ENCODE peak calls at places on chromosome 20, in eight cellular contexts. J, N, F, B, W, Q, X and Y are unnamed samples.

GRCh38 chr20:57908226-57908625 is 198.4 kb upstream of the PMEPA1 start:
- DNase-seq in J (no peak), N (no peak), F (no peak), B (no peak), W (no peak), Q (peak), X (no peak), Y (no peak)

GRCh38 chr20:4261333-4262284 is 246.3 kb upstream of the RNF24 start:
- DNase-seq in J (peak), N (peak), F (peak), B (no peak), W (no peak), Q (no peak), X (no peak), Y (no peak)

GRCh38 chr20:10474606-10475184 is 39.6 kb downstream of the SLX4IP start:
- DNase-seq in J (no peak), N (no peak), F (no peak), B (peak), W (peak), Q (peak), X (peak), Y (no peak)

GRCh38 chr20:9066196-9066595 is 2.7 kb upstream of the PLCB4 start:
- DNase-seq in J (no peak), N (no peak), F (no peak), B (no peak), W (no peak), Q (no peak), X (no peak), Y (no peak)

GRCh38 chr20:46122516-46123481 is 4.7 kb downstream of the CD40 start:
- DNase-seq in J (no peak), N (no peak), F (no peak), B (no peak), W (no peak), Q (no peak), X (no peak), Y (peak)

GRCh38 chr20:38883081-38883980 is 42.9 kb upstream of the FAM83D start:
- DNase-seq in J (peak), N (no peak), F (peak), B (no peak), W (peak), Q (no peak), X (no peak), Y (no peak)

GRCh38 chr20:56748476-56749377 is 119.6 kb downstream of the TFAP2C start:
- DNase-seq in J (no peak), N (peak), F (no peak), B (no peak), W (no peak), Q (no peak), X (no peak), Y (no peak)

GRCh38 chr20:63178445-63178818 is 37.5 kb downstream of the YTHDF1 start:
- DNase-seq in J (no peak), N (no peak), F (no peak), B (no peak), W (no peak), Q (no peak), X (no peak), Y (no peak)

GRCh38 chr20:23641936-23642751 is 4.4 kb upstream of the CST3 start:
- DNase-seq in J (peak), N (peak), F (peak), B (no peak), W (no peak), Q (peak), X (peak), Y (no peak)

DNA sequence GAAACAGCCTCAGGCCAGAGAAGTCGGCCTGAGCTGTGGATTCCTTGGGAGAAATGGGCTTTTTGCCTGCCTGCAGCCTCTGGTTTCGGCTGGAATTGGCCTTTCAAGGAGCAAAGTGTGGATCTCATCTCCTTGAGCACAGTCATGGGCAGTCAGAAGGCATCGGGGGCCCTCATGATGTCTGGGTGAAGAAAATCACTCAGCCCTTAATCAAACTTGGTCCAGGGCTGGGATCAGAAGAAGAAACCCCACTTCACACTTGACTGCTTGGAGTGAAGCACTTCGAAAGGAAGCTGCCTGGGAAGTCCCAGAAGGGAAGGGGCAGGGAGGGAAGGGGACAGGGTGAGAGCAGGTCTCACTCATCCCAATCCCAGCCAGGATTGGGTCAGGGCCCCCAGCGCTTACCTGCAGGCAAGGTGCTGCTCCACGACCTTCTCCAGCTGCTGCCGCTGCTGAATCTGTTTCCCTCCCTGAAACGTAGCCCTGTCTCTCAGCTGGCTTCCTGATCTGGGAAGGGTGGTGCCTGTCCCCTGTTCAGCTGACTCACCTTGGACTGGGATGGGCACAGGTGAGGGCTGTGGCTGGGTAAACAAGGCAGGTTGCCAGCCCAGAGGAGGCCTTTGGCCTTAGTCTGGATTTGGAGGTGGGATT is at the start of gene SDCBP2:
- DNase-seq in J (no peak), N (peak), F (no peak), B (no peak), W (peak), Q (no peak), X (no peak), Y (peak)
- H3K27ac ChIP-seq in J (no peak), N (peak), F (peak), B (peak), W (peak), Q (peak), X (peak), Y (peak)

DNA sequence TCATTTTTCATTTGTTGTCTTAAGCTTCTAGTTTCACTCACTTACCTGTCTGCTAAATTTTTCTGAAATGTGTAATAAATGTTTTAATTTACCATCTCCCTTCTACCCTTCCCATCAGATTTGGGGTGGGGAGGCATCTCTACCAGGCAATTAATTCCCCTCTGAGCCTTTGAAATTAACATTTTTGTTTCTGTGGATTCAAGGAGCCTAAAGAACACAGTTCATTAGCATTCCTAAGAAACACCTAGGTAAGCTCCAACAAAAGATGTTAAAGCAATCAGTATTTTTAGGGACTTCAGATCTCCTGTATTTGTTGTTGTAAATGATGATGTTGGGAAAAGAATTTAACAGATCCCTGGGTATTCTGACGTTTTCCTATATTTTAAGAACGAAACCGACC is 6.6 kb downstream of the TOP1 start:
- DNase-seq in J (no peak), N (no peak), F (no peak), B (no peak), W (no peak), Q (no peak), X (no peak), Y (no peak)
- H3K27ac ChIP-seq in J (no peak), N (no peak), F (no peak), B (no peak), W (no peak), Q (no peak), X (no peak), Y (no peak)

GRCh38 chr20:13703265-13703664 is 64.5 kb upstream of the TASP1 start:
- DNase-seq in J (no peak), N (no peak), F (no peak), B (no peak), W (no peak), Q (no peak), X (no peak), Y (no peak)

GRCh38 chr20:13708234-13708633 is 69.5 kb upstream of the TASP1 start:
- DNase-seq in J (no peak), N (no peak), F (no peak), B (no peak), W (no peak), Q (no peak), X (no peak), Y (no peak)
- H3K27ac ChIP-seq in J (no peak), N (no peak), F (no peak), B (no peak), W (no peak), Q (no peak), X (no peak), Y (no peak)

DNA sequence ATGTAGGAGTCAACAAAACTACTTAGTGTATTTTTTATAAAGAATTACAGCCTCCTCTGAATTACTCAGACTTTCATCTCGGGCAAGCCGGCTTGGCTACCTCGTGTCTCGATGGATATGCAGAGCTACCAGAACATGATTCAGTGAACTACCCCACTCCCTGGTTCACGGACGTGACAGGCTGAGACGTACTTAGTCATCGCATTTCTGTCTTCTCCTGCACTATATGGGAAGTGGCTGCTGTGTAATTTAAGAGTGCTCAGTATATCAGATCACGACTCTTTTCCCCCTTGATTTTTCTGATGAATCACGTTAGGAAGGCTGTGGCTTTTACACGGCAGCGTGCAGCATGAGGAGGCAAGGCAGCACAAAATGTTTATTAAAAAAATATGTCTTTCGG is 302.7 kb upstream of the ZFP64 start:
- DNase-seq in J (peak), N (peak), F (peak), B (no peak), W (no peak), Q (no peak), X (no peak), Y (no peak)
- H3K27ac ChIP-seq in J (peak), N (no peak), F (peak), B (no peak), W (no peak), Q (no peak), X (no peak), Y (no peak)

GRCh38 chr20:48431635-48432034 is 396.2 kb downstream of the PREX1 start:
- DNase-seq in J (no peak), N (no peak), F (no peak), B (no peak), W (no peak), Q (no peak), X (no peak), Y (no peak)
- H3K27ac ChIP-seq in J (no peak), N (no peak), F (no peak), B (no peak), W (no peak), Q (no peak), X (no peak), Y (no peak)

GRCh38 chr20:51434026-51434425 is 108.5 kb downstream of the NFATC2 start:
- DNase-seq in J (no peak), N (no peak), F (no peak), B (no peak), W (no peak), Q (no peak), X (no peak), Y (no peak)
- H3K27ac ChIP-seq in J (no peak), N (no peak), F (no peak), B (no peak), W (no peak), Q (no peak), X (no peak), Y (no peak)

DNA sequence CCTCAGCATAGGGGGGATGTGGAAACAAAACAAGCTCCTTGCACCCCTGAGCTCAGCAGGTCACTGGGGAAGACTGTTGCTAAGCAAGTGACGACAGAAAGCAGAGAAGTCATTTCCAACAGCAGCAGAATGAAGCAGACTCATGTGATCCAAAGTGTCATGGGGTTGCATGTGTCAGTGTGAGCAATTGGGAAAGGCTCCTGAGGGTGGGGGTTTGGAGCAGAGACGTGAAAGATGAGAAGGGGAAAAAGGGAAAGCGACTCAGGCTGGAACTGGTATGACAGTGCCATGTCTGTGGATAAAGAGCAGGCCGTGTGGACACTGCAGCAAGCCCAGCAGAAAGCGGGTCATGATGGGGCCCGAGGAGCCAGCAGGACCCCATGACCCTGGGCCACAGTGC is 363.9 kb downstream of the PREX1 start:
- DNase-seq in J (peak), N (peak), F (peak), B (no peak), W (no peak), Q (peak), X (peak), Y (no peak)
- H3K27ac ChIP-seq in J (no peak), N (no peak), F (no peak), B (no peak), W (no peak), Q (no peak), X (peak), Y (no peak)

GRCh38 chr20:24970030-24970553 is 21.0 kb downstream of the CST7 start:
- DNase-seq in J (no peak), N (no peak), F (no peak), B (no peak), W (no peak), Q (no peak), X (no peak), Y (no peak)

GRCh38 chr20:24968278-24968677 is 19.2 kb downstream of the CST7 start:
- DNase-seq in J (no peak), N (no peak), F (no peak), B (no peak), W (no peak), Q (no peak), X (no peak), Y (peak)

GRCh38 chr20:24970743-24971142 is 21.7 kb downstream of the CST7 start:
- DNase-seq in J (no peak), N (no peak), F (no peak), B (no peak), W (no peak), Q (no peak), X (no peak), Y (no peak)

GRCh38 chr20:24971702-24972101 is 20.8 kb downstream of the APMAP start:
- DNase-seq in J (no peak), N (no peak), F (no peak), B (no peak), W (no peak), Q (no peak), X (no peak), Y (peak)

DNA sequence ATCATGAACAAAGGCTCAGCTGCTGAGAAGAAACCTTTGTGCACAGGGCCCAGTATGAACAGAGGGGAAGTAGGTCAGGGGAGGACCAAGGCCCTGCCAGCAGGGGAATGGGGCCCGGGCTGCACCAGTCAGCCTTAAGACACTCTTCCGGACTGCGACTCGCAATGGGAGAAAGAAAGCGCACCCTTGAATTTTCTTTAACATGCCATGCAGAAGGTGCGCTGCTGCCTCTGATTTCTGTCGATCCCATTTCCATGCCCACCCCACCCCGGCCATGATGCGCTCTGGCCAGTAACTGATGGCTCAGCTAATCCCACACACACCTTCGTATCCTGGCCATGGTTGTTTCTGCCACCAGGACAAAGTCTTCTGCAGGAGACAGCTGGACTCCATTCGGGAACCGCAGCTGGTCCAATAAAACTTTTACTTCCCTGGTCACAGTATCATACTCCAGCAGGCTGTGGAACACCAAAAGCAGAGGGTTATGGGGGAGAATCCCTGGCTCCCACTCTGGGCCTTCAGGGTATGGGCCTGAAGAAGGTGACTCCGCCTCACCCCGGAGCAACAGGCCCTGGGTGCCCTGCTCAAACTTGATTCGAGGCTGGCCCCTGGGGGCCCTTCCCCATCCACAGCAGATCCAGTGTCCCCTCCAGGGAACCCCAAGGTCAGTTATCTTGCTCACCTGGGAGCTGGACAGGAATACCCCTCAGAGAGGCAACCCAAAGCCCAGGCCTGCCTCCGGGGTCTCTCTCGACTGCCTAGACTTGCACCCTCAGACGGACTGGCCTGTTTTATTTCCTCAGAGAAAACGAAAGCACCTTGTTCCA is 20.3 kb downstream of the CST7 start:
- DNase-seq in J (no peak), N (no peak), F (no peak), B (no peak), W (no peak), Q (no peak), X (no peak), Y (peak)
- H3K27ac ChIP-seq in J (no peak), N (no peak), F (no peak), B (no peak), W (no peak), Q (no peak), X (no peak), Y (no peak)